ENCODE peak calls at places on chromosome 4, in nine cellular contexts. T is heart left ventricle; F is body of pancreas; S is fibroblast of lung; Q is CD4-positive, alpha-beta memory T cell; N is H9; Y is OCI-LY7; W is small intestine; E is neural progenitor cell. M is an unnamed sample.
A peak's percentile ranks its signal among the peaks of the same experiment; 100 is the strongest.

GRCh38 chr4:85760521-85760920 is 285.6 kb downstream of the ARHGAP24 start:
- DNase-seq in T (no peak), F (no peak), S (no peak), Q (no peak), N (no peak), Y (no peak), W (no peak), E (no peak), M (no peak)

GRCh38 chr4:24419147-24420034 is 165.0 kb downstream of the DHX15 start:
- DNase-seq in T (peak; percentile 62), F (peak; percentile 81), S (peak; percentile 84), Q (peak; percentile 41), N (peak; percentile 76), Y (peak; percentile 73), W (peak; percentile 70), E (peak; percentile 91), M (peak; percentile 29)

GRCh38 chr4:86521373-86521969 is 72.6 kb upstream of the PTPN13 start:
- DNase-seq in T (no peak), F (no peak), S (no peak), Q (no peak), N (no peak), Y (no peak), W (no peak), E (no peak), M (no peak)

GRCh38 chr4:123399638-123400358 is 3.2 kb downstream of the SPRY1 start:
- DNase-seq in T (no peak), F (no peak), S (peak; percentile 57), Q (peak; percentile 6), N (no peak), Y (no peak), W (peak; percentile 46), E (peak; percentile 18), M (no peak)

GRCh38 chr4:43113196-43113595 is 220.7 kb downstream of the GRXCR1 start:
- DNase-seq in T (no peak), F (no peak), S (no peak), Q (no peak), N (no peak), Y (no peak), W (no peak), E (no peak), M (no peak)

GRCh38 chr4:158094413-158095110 is 78.3 kb downstream of the GASK1B start:
- DNase-seq in T (no peak), F (peak; percentile 52), S (peak; percentile 17), Q (no peak), N (no peak), Y (no peak), W (peak; percentile 4), E (no peak), M (no peak)

GRCh38 chr4:8505229-8505628 is 64.7 kb downstream of the TRMT44 start:
- DNase-seq in T (no peak), F (no peak), S (no peak), Q (no peak), N (no peak), Y (no peak), W (no peak), E (no peak), M (no peak)

GRCh38 chr4:185380320-185380719 is 15.4 kb downstream of the LRP2BP start:
- DNase-seq in T (no peak), F (no peak), S (no peak), Q (no peak), N (no peak), Y (no peak), W (no peak), E (no peak), M (no peak)

GRCh38 chr4:14446904-14447303 is 555.4 kb upstream of the CPEB2 start:
- DNase-seq in T (no peak), F (no peak), S (no peak), Q (no peak), N (no peak), Y (no peak), W (no peak), E (no peak), M (no peak)

GRCh38 chr4:14449308-14449707 is 553.0 kb upstream of the CPEB2 start:
- DNase-seq in T (no peak), F (no peak), S (no peak), Q (no peak), N (no peak), Y (no peak), W (no peak), E (no peak), M (no peak)

GRCh38 chr4:14446311-14446710 is 556.0 kb upstream of the CPEB2 start:
- DNase-seq in T (no peak), F (no peak), S (peak; percentile 84), Q (no peak), N (no peak), Y (no peak), W (no peak), E (no peak), M (no peak)

GRCh38 chr4:14452001-14452400 is 550.3 kb upstream of the CPEB2 start:
- DNase-seq in T (no peak), F (no peak), S (no peak), Q (no peak), N (no peak), Y (no peak), W (no peak), E (no peak), M (no peak)
- H3K9me3 ChIP-seq in T (no peaks in the 10 kb centered on the region), F (no peaks in the 10 kb centered on the region), S (no peaks in the 10 kb centered on the region), Q (no peaks in the 10 kb centered on the region), N (no peaks in the 10 kb centered on the region), Y (no peaks in the 10 kb centered on the region), W (no peaks in the 10 kb centered on the region), E (no peaks in the 10 kb centered on the region), M (no peaks in the 10 kb centered on the region)

GRCh38 chr4:38366451-38366850 is 297.5 kb upstream of the KLF3 start:
- DNase-seq in T (peak; percentile 14), F (peak; percentile 13), S (peak; percentile 64), Q (no peak), N (no peak), Y (no peak), W (no peak), E (no peak), M (no peak)

GRCh38 chr4:38365261-38365660 is 298.7 kb upstream of the KLF3 start:
- DNase-seq in T (no peak), F (no peak), S (no peak), Q (no peak), N (no peak), Y (no peak), W (no peak), E (no peak), M (no peak)

GRCh38 chr4:38366997-38367396 is 297.0 kb upstream of the KLF3 start:
- DNase-seq in T (no peak), F (no peak), S (no peak), Q (no peak), N (no peak), Y (no peak), W (no peak), E (no peak), M (no peak)

GRCh38 chr4:38365748-38366310 is 298.2 kb upstream of the KLF3 start:
- DNase-seq in T (no peak), F (no peak), S (no peak), Q (no peak), N (no peak), Y (no peak), W (no peak), E (no peak), M (no peak)

DNA sequence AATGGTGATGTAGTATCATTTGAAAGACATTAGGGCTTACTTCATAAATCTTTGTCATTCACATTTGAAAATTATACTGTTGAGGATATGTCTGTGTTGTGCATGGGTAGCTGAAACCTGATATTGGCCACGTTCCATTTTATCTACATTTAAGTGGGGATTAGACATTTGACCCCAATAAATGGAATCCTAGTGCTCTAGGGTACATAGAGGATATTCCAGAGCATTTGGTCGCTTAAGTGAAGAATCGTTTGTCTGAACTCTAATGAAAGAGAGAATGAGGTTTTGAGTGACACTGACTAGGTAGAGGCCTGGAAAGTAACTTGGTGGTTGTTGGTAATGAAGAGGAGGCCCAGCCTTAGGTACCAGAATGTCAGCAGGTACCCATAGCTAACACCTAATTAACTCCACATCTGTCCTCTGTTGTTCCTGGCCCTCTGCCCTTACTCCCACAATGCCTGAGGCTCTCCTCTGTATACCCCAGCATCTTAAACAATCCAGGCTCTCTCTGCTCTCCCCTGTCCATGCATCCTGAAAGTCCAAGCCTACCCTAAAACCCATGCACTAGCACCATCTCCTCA is 299.5 kb upstream of the KLF3 start:
- DNase-seq in T (no peak), F (no peak), S (no peak), Q (no peak), N (no peak), Y (no peak), W (no peak), E (no peak), M (no peak)
- H3K4me1 ChIP-seq in T (peaks cover 18% of the 10 kb centered on the region), F (no peaks in the 10 kb centered on the region), S (no peaks in the 10 kb centered on the region), Q (peaks cover 6% of the 10 kb centered on the region), N (no peaks in the 10 kb centered on the region), Y (no peaks in the 10 kb centered on the region), W (no peaks in the 10 kb centered on the region), E (no peaks in the 10 kb centered on the region), M (peaks cover 14% of the 10 kb centered on the region)

GRCh38 chr4:26839534-26839951 is 21.1 kb upstream of the STIM2 start:
- DNase-seq in T (peak; percentile 38), F (no peak), S (peak; percentile 63), Q (no peak), N (no peak), Y (no peak), W (no peak), E (no peak), M (no peak)

GRCh38 chr4:26839016-26839415 is 21.6 kb upstream of the STIM2 start:
- DNase-seq in T (no peak), F (no peak), S (peak; percentile 45), Q (no peak), N (no peak), Y (no peak), W (no peak), E (no peak), M (no peak)

GRCh38 chr4:26838055-26838842 is 22.4 kb upstream of the STIM2 start:
- DNase-seq in T (no peak), F (no peak), S (no peak), Q (no peak), N (no peak), Y (peak; percentile 49), W (peak; percentile 74), E (no peak), M (no peak)

GRCh38 chr4:26830701-26831100 is 29.9 kb upstream of the STIM2 start:
- DNase-seq in T (no peak), F (no peak), S (no peak), Q (no peak), N (no peak), Y (peak; percentile 55), W (no peak), E (no peak), M (no peak)

DNA sequence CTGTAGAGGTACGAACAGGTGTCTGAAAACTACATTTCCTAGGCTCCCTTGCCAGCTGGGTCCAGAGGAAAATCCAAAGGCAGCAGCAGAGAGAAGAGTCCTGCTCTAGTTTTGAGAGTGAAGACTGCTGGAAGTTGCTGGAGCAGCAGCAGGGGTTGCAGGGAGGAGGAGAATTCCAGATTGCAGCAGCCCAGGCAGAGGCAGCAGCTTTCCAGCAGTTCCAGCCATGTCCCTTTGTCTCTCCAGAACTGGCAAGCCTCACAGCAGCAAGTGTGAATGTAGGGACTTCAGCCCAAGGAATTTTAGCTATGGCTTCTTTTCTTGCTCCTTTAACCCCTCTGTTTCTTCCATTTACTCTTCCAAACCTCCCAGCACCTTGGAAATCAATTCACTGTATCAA is 24.1 kb upstream of the STIM2 start:
- DNase-seq in T (no peak), F (no peak), S (no peak), Q (no peak), N (no peak), Y (no peak), W (no peak), E (peak; percentile 25), M (no peak)
- H3K9me3 ChIP-seq in T (no peaks in the 10 kb centered on the region), F (no peaks in the 10 kb centered on the region), S (no peaks in the 10 kb centered on the region), Q (no peaks in the 10 kb centered on the region), N (no peaks in the 10 kb centered on the region), Y (peaks cover 35% of the 10 kb centered on the region), W (no peaks in the 10 kb centered on the region), E (no peaks in the 10 kb centered on the region), M (no peaks in the 10 kb centered on the region)

GRCh38 chr4:108619372-108620100 is 840 bp upstream of the RPL34 start:
- DNase-seq in T (no peak), F (no peak), S (no peak), Q (peak; percentile 33), N (no peak), Y (no peak), W (peak; percentile 11), E (no peak), M (peak; percentile 46)
- H3K4me1 ChIP-seq in T (peaks cover 26% of the 10 kb centered on the region), F (peaks cover 32% of the 10 kb centered on the region), S (peaks cover 11% of the 10 kb centered on the region), Q (peaks cover 49% of the 10 kb centered on the region), N (peaks cover 2% of the 10 kb centered on the region), Y (peaks cover 45% of the 10 kb centered on the region), W (no peaks in the 10 kb centered on the region), E (peaks cover 18% of the 10 kb centered on the region), M (peaks cover 33% of the 10 kb centered on the region)